ENCODE peak calls at places on chromosomes 5 and 9, in six cellular contexts. L is pons; U is heart right ventricle; T is amniotic stem cell; K is stimulated activated CD4-positive, alpha-beta T cell treated with anti-CD3 and anti-CD28 coated beads, Interleukin-15, amount 100 ng/mL, for 24 hours; G is lower leg skin. J is an unnamed sample.

GRCh38 chr9:86282979-86283535 is 719 bp upstream of the ISCA1 start:
- DNase-seq in K (no peak), L (peak), T (peak), G (no peak), U (no peak), J (no peak)

GRCh38 chr5:101806410-101806809 is 489.7 kb downstream of the SLCO4C1 start:
- DNase-seq in T (no peak), U (no peak), L (no peak), G (no peak), K (no peak), J (no peak)

GRCh38 chr9:113590991-113591898 is 127.7 kb downstream of the RGS3 start:
- DNase-seq in U (peak), G (peak), L (peak), T (no peak), K (peak), J (peak)

GRCh38 chr9:4793412-4794005 is 765 bp downstream of the RCL1 start:
- DNase-seq in G (no peak), U (no peak), L (peak), K (no peak), T (no peak), J (no peak)

GRCh38 chr5:179955630-179956029 is 47.9 kb upstream of the TBC1D9B start:
- DNase-seq in T (no peak), U (no peak), G (no peak), K (no peak), L (no peak), J (no peak)

GRCh38 chr9:87909310-87910041 is 8.3 kb upstream of the SPATA31C1 start:
- DNase-seq in K (no peak), T (no peak), L (no peak), G (no peak), U (no peak), J (no peak)

GRCh38 chr9:14344846-14345585 is 31.1 kb upstream of the NFIB start:
- DNase-seq in G (no peak), K (no peak), U (no peak), L (peak), T (no peak), J (no peak)

GRCh38 chr9:135147473-135147805 is 60.0 kb downstream of the OLFM1 start:
- DNase-seq in T (no peak), K (no peak), U (no peak), G (no peak), L (no peak), J (no peak)

GRCh38 chr5:150009671-150010387 is 9.3 kb downstream of the HMGXB3 start:
- DNase-seq in U (peak), G (no peak), L (no peak), T (no peak), K (no peak), J (no peak)

GRCh38 chr5:141692919-141693848 is 11.2 kb upstream of the ARAP3 start:
- DNase-seq in L (no peak), K (peak), T (no peak), G (no peak), U (no peak), J (no peak)

GRCh38 chr5:178576591-178577351 is 13.4 kb downstream of the COL23A1 start:
- DNase-seq in L (no peak), G (no peak), K (no peak), T (no peak), U (no peak), J (no peak)

GRCh38 chr5:88172847-88173758 is 95.5 kb downstream of the TMEM161B start:
- DNase-seq in U (no peak), T (no peak), G (no peak), K (no peak), L (no peak), J (no peak)

GRCh38 chr9:122402403-122403268 is 31.8 kb downstream of the PTGS1 start:
- DNase-seq in G (peak), K (peak), L (no peak), T (peak), U (peak), J (peak)

GRCh38 chr9:75239176-75239575 is 150.9 kb downstream of the OSTF1 start:
- DNase-seq in G (peak), L (no peak), U (no peak), K (no peak), T (no peak), J (no peak)

GRCh38 chr5:54296386-54296785 is 14.0 kb downstream of the ARL15 start:
- DNase-seq in K (no peak), G (no peak), U (no peak), L (no peak), T (no peak), J (no peak)

GRCh38 chr5:51488803-51489642 is 105.8 kb downstream of the ISL1 start:
- DNase-seq in G (no peak), T (no peak), K (no peak), L (no peak), U (no peak), J (no peak)

GRCh38 chr9:101062686-101063085 is 34.2 kb downstream of the PLPPR1 start:
- DNase-seq in U (no peak), G (no peak), T (no peak), K (no peak), L (no peak), J (no peak)

GRCh38 chr5:108629779-108630178 is 117.9 kb upstream of the FER start:
- DNase-seq in U (no peak), L (no peak), G (no peak), K (no peak), T (no peak), J (no peak)

GRCh38 chr5:76641514-76642120 is 18.4 kb upstream of the F2RL2 start:
- DNase-seq in L (peak), K (peak), U (peak), G (peak), T (peak), J (peak)

GRCh38 chr9:21294325-21294724 is 10.8 kb downstream of the IFNA5 start:
- DNase-seq in K (peak), G (peak), L (no peak), T (no peak), U (no peak), J (no peak)

GRCh38 chr9:126126012-126126411 is 200.6 kb upstream of the MVB12B start:
- DNase-seq in G (no peak), K (no peak), U (no peak), T (no peak), L (no peak), J (peak)

GRCh38 chr5:6759401-6759800 is 46.2 kb downstream of the TENT4A start:
- DNase-seq in L (no peak), K (no peak), G (no peak), U (no peak), T (no peak), J (peak)

GRCh38 chr5:89303033-89303480 is 420.1 kb upstream of the MEF2C start:
- DNase-seq in U (no peak), L (peak), T (no peak), G (no peak), K (no peak), J (no peak)

GRCh38 chr5:53067641-53068040 is 41.9 kb downstream of the MOCS2 start:
- DNase-seq in L (no peak), T (no peak), K (no peak), G (no peak), U (no peak), J (no peak)

GRCh38 chr5:119478781-119479180 is 26.5 kb downstream of the HSD17B4 start:
- DNase-seq in K (no peak), L (peak), G (no peak), T (no peak), U (no peak), J (no peak)

GRCh38 chr5:122775713-122776084 is 819 bp downstream of the SNX2 start:
- DNase-seq in L (peak), G (no peak), K (no peak), T (no peak), U (no peak), J (no peak)

GRCh38 chr5:58085800-58086199 is 374.1 kb downstream of the PLK2 start:
- DNase-seq in T (no peak), K (no peak), L (no peak), G (no peak), U (no peak), J (no peak)

GRCh38 chr9:69153707-69154521 is 20.2 kb upstream of the TJP2 start:
- DNase-seq in U (no peak), K (no peak), G (no peak), T (no peak), L (no peak), J (no peak)

GRCh38 chr9:33437235-33437634 is 10.2 kb downstream of the AQP3 start:
- DNase-seq in T (no peak), U (no peak), G (no peak), K (no peak), L (no peak), J (no peak)

GRCh38 chr5:124729687-124730359 is 16.6 kb downstream of the ZNF608 start:
- DNase-seq in U (no peak), K (no peak), G (no peak), T (no peak), L (no peak), J (no peak)

GRCh38 chr9:34568133-34568532 is 21.4 kb downstream of the CNTFR start:
- DNase-seq in T (no peak), L (no peak), U (no peak), K (no peak), G (no peak), J (no peak)

GRCh38 chr9:37144762-37145161 is 24.4 kb downstream of the ZCCHC7 start:
- DNase-seq in T (no peak), G (no peak), K (no peak), U (no peak), L (no peak), J (no peak)

GRCh38 chr5:72065751-72066255 is 41.5 kb upstream of the MAP1B start:
- DNase-seq in U (no peak), T (peak), G (no peak), L (no peak), K (no peak), J (no peak)

GRCh38 chr5:134642931-134643530 is 5.6 kb upstream of the SEC24A start:
- DNase-seq in U (no peak), L (no peak), G (no peak), T (no peak), K (no peak), J (no peak)

GRCh38 chr5:108748010-108748353 is 285 bp downstream of the FER start:
- DNase-seq in G (no peak), L (no peak), K (no peak), T (no peak), U (no peak), J (no peak)

GRCh38 chr5:180860887-180861822 is at the start of gene ZFP62:
- DNase-seq in U (peak), K (peak), T (peak), L (peak), G (peak), J (peak)